ENCODE peak calls at places on chromosome X, in five cellular contexts. J is natural killer cell, S is GM10248, H is A549, E is B cell. Y is an unnamed sample.

GRCh38 chrX:108699368-108699767 is 37.0 kb downstream of the IRS4 start:
- DNase-seq in J (no peak), S (peak; percentile 2), H (peak; percentile 36), E (no peak), Y (no peak)

GRCh38 chrX:153870288-153870690 is 15.7 kb downstream of the L1CAM start:
- DNase-seq in J (no peak), S (no peak), H (no peak), E (no peak), Y (no peak)

GRCh38 chrX:125132274-125132673 is 187.4 kb upstream of the TEX13C start:
- DNase-seq in J (no peak), S (peak; percentile 6), H (peak; percentile 37), E (no peak), Y (no peak)

GRCh38 chrX:6228720-6229119 is at the start of gene NLGN4X:
- DNase-seq in J (no peak), S (no peak), H (no peak), E (no peak), Y (no peak)

GRCh38 chrX:10110984-10111363 is 45.8 kb upstream of the CLCN4 start:
- DNase-seq in J (no peak), S (peak; percentile 54), H (no peak), E (peak; percentile 84), Y (no peak)

GRCh38 chrX:7698248-7698647 is 144.7 kb upstream of the VCX start:
- DNase-seq in J (no peak), S (no peak), H (no peak), E (no peak), Y (no peak)

GRCh38 chrX:44795945-44796450 is 47.8 kb upstream of the DUSP21 start:
- DNase-seq in J (no peak), S (no peak), H (no peak), E (no peak), Y (no peak)

GRCh38 chrX:136909706-136910564 is 29.4 kb upstream of the RBMX start:
- DNase-seq in J (peak; percentile 31), S (peak; percentile 55), H (peak; percentile 92), E (peak; percentile 49), Y (peak; percentile 47)

GRCh38 chrX:30309139-30309571 is at the start of gene NR0B1:
- DNase-seq in J (no peak), S (no peak), H (peak; percentile 79), E (no peak), Y (no peak)

GRCh38 chrX:126886997-126887396 is 67.5 kb downstream of the PRR32 start:
- DNase-seq in J (no peak), S (no peak), H (no peak), E (no peak), Y (no peak)

GRCh38 chrX:123087326-123087725 is 96.8 kb upstream of the GRIA3 start:
- DNase-seq in J (no peak), S (no peak), H (peak; percentile 38), E (no peak), Y (no peak)

GRCh38 chrX:16828126-16828908 is 41.8 kb downstream of the RBBP7 start:
- DNase-seq in J (no peak), S (no peak), H (peak; percentile 36), E (no peak), Y (no peak)

GRCh38 chrX:96841325-96841724 is 42.4 kb upstream of the RPA4 start:
- DNase-seq in J (no peak), S (no peak), H (no peak), E (no peak), Y (no peak)

GRCh38 chrX:2766921-2767320 is 15.1 kb downstream of the XG start:
- DNase-seq in J (no peak), S (no peak), H (no peak), E (no peak), Y (peak; percentile 62)

GRCh38 chrX:108331126-108331909 is 106.9 kb downstream of the COL4A6 start:
- DNase-seq in J (no peak), S (no peak), H (peak; percentile 28), E (no peak), Y (no peak)

GRCh38 chrX:132875705-132876508 is 82.5 kb downstream of the HS6ST2 start:
- DNase-seq in J (no peak), S (no peak), H (no peak), E (no peak), Y (no peak)

GRCh38 chrX:111431007-111431406 is 19.0 kb upstream of the DCX start:
- DNase-seq in J (no peak), S (no peak), H (no peak), E (no peak), Y (no peak)

GRCh38 chrX:70755850-70756249 is 152.7 kb downstream of the TEX11 start:
- DNase-seq in J (no peak), S (no peak), H (no peak), E (no peak), Y (no peak)

GRCh38 chrX:47664737-47665136 is 5.8 kb upstream of the UXT start:
- DNase-seq in J (no peak), S (no peak), H (no peak), E (no peak), Y (no peak)

GRCh38 chrX:55007633-55008032 is 7.5 kb downstream of the APEX2 start:
- DNase-seq in J (no peak), S (no peak), H (peak; percentile 31), E (no peak), Y (no peak)

GRCh38 chrX:46838974-46839480 is 2.2 kb downstream of the RP2 start:
- DNase-seq in J (no peak), S (no peak), H (no peak), E (no peak), Y (no peak)

GRCh38 chrX:124736553-124737240 is 390.3 kb downstream of the SH2D1A start:
- DNase-seq in J (no peak), S (no peak), H (no peak), E (no peak), Y (no peak)

GRCh38 chrX:16750136-16750535 is 30.7 kb downstream of the SYAP1 start:
- DNase-seq in J (no peak), S (no peak), H (no peak), E (no peak), Y (no peak)

GRCh38 chrX:123481908-123482873 is 250.7 kb downstream of the THOC2 start:
- DNase-seq in J (no peak), S (no peak), H (no peak), E (no peak), Y (no peak)

GRCh38 chrX:17635231-17635630 is 102.1 kb upstream of the SCML1 start:
- DNase-seq in J (no peak), S (no peak), H (peak; percentile 37), E (no peak), Y (no peak)

GRCh38 chrX:40172169-40172979 is 74.6 kb upstream of the BCOR start:
- DNase-seq in J (no peak), S (peak; percentile 15), H (no peak), E (no peak), Y (no peak)

GRCh38 chrX:149940015-149940716 is 1.9 kb upstream of the EOLA2 start:
- DNase-seq in J (peak; percentile 78), S (peak; percentile 81), H (peak; percentile 98), E (peak; percentile 92), Y (peak; percentile 97)

GRCh38 chrX:149937881-149938426 is 337 bp downstream of the EOLA2 start:
- DNase-seq in J (peak; percentile 33), S (no peak), H (peak; percentile 4), E (no peak), Y (peak; percentile 44)

GRCh38 chrX:149939271-149940014 is 1.2 kb upstream of the EOLA2 start:
- DNase-seq in J (peak; percentile 74), S (peak; percentile 80), H (peak; percentile 93), E (peak; percentile 90), Y (peak; percentile 96)

DNA sequence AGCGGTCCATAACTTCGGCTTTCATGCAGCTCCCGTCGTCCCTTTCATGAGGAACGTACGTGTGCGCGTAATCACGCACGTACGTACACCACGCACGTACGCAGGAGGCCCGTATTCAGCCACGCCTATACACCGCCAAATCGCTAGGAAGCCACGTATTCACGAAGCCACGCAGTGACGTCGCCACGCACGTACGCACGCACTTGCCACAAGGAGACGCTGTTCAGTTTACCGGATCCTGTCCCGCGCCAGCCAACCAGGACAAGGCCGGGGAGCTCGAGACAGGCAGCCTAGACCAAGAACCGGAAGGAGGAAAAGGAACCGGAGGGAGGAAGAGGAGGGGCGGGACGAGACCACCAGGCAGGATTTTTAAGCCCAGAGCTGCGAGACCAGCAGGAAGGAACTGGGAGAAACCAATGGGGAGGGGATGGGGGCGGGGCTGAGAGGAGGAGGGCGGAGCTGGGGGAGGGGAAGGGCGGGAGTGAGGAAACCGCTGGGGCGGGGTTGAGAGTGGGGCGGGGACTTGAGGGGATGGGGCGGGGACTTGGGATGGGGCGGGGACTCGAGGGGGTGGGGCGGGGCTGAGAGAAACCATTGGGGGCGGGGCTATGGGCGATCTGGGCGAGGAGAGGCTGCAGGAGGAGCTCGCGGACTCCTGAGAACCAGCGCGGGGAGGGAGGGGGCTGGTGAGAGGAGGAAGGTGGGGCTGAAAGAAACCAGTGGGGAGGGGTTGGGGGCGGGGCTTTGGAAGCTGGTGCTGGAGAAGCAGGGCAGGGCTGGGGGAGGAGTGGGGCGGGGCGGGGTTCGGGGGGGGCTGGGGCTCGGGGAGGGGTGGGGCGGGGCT is at the start of gene EOLA2:
- DNase-seq in J (peak; percentile 82), S (peak; percentile 64), H (peak; percentile 99), E (peak; percentile 95), Y (peak; percentile 96)
- TF ChIP-seq CTCF in J (peak; percentile 26), S (peak; percentile 48), H (peak; percentile 31), E (peak; percentile 22), Y (peak; percentile 36)

GRCh38 chrX:21479695-21480280 is 105.6 kb downstream of the CNKSR2 start:
- DNase-seq in J (no peak), S (peak; percentile 27), H (peak; percentile 67), E (no peak), Y (no peak)
- TF ChIP-seq CTCF in J (peak; percentile 27), S (peak; percentile 51), H (peak; percentile 66), E (peak; percentile 76), Y (peak; percentile 65)

DNA sequence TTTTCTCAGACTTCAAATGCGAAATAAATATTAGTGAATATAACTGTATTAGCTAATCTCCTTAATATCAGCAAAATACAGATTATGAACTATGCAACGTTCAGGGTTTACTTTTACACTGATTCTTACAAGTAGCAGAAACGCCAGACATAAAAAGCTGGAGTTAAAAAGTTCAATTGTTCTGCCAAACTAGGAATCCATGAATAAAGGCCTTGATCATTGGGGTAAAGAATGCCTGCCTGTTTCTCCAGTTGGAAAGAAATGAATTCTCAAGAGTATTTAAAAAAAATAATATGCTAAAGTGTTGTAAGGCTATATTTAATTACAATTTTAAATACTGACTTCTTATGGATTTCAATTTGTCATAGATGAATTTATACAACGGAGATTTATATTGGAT is 612.2 kb downstream of the DMD start:
- DNase-seq in J (no peak), S (no peak), H (no peak), E (no peak), Y (no peak)
- TF ChIP-seq CTCF in J (no peak), S (no peak), H (no peak), E (no peak), Y (no peak)

GRCh38 chrX:121405826-121406225 is 358.4 kb downstream of the GLUD2 start:
- DNase-seq in J (no peak), S (no peak), H (no peak), E (no peak), Y (no peak)

DNA sequence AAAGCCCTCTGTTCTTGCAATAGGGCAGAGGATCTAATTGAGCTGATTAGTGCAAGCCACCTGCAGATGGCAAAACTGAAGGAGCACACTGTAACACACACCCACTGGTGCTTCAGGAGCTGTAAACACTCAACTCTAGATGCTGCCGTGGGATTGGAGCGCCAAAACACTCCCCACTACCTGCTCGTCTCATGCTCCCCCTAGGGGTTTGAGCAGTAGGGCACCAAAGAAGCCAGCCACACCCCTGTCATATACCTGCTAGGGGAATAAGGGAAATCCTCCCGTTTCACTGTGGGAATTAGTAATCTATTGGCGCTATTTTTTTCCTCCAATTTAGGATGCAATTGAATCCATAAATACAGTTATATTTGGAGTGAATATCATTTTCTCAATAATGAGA is 360.2 kb downstream of the GLUD2 start:
- DNase-seq in J (no peak), S (no peak), H (no peak), E (no peak), Y (no peak)
- TF ChIP-seq CTCF in J (no peak), S (no peak), H (no peak), E (no peak), Y (no peak)

GRCh38 chrX:149487292-149487691 is 17.8 kb downstream of the IDS start:
- DNase-seq in J (no peak), S (no peak), H (peak; percentile 33), E (no peak), Y (no peak)
- TF ChIP-seq CTCF in J (no peak), S (no peak), H (peak; percentile 20), E (peak; percentile 28), Y (peak; percentile 11)